ENCODE peak calls at places on chromosomes 6 and 20, in nine cellular contexts. One of them, this sample, is unnamed. For H3K4me1, the result is how much of the 10 kb centered on the place peaks cover.

GRCh38 chr6:27556406-27556805 is 83.5 kb upstream of the ZNF184 start:
- DNase-seq in H9: no peak
- DNase-seq in transverse colon: no peak
- DNase-seq in left lung: no peak
- DNase-seq in cardiac muscle cell: no peak
- DNase-seq in CD8-positive, alpha-beta T cell: no peak
- DNase-seq in gastrocnemius medialis: no peak
- DNase-seq in adrenal gland: no peak
- DNase-seq in keratinocyte: no peak
- DNase-seq in this sample: no peak

GRCh38 chr20:58868795-58869194 is 16.3 kb downstream of the GNAS start:
- DNase-seq in CD8-positive, alpha-beta T cell: no peak
- DNase-seq in keratinocyte: no peak
- DNase-seq in cardiac muscle cell: no peak
- DNase-seq in transverse colon: no peak
- DNase-seq in left lung: no peak
- DNase-seq in adrenal gland: no peak
- DNase-seq in H9: peak
- DNase-seq in gastrocnemius medialis: no peak
- DNase-seq in this sample: no peak

GRCh38 chr6:38776515-38776914 is 61.4 kb downstream of the DNAH8 start:
- DNase-seq in H9: no peak
- DNase-seq in keratinocyte: peak
- DNase-seq in adrenal gland: no peak
- DNase-seq in transverse colon: no peak
- DNase-seq in cardiac muscle cell: no peak
- DNase-seq in CD8-positive, alpha-beta T cell: no peak
- DNase-seq in gastrocnemius medialis: no peak
- DNase-seq in left lung: no peak
- DNase-seq in this sample: no peak

GRCh38 chr20:20731000-20731944 is 18.8 kb upstream of the RALGAPA2 start:
- DNase-seq in transverse colon: no peak
- DNase-seq in adrenal gland: no peak
- DNase-seq in cardiac muscle cell: no peak
- DNase-seq in H9: no peak
- DNase-seq in CD8-positive, alpha-beta T cell: no peak
- DNase-seq in keratinocyte: no peak
- DNase-seq in gastrocnemius medialis: no peak
- DNase-seq in left lung: no peak
- DNase-seq in this sample: no peak

GRCh38 chr6:11496152-11497060 is 41.1 kb upstream of the TMEM170B start:
- DNase-seq in gastrocnemius medialis: peak
- DNase-seq in keratinocyte: peak
- DNase-seq in cardiac muscle cell: peak
- DNase-seq in H9: peak
- DNase-seq in CD8-positive, alpha-beta T cell: peak
- DNase-seq in left lung: peak
- DNase-seq in transverse colon: peak
- DNase-seq in adrenal gland: peak
- DNase-seq in this sample: peak

GRCh38 chr6:52416629-52417151 is 3.5 kb upstream of the EFHC1 start:
- DNase-seq in CD8-positive, alpha-beta T cell: peak
- DNase-seq in cardiac muscle cell: peak
- DNase-seq in left lung: no peak
- DNase-seq in H9: no peak
- DNase-seq in keratinocyte: no peak
- DNase-seq in transverse colon: no peak
- DNase-seq in gastrocnemius medialis: no peak
- DNase-seq in adrenal gland: peak
- DNase-seq in this sample: peak

GRCh38 chr20:64057628-64058498 is 5.1 kb upstream of the TCEA2 start:
- DNase-seq in transverse colon: peak
- DNase-seq in adrenal gland: peak
- DNase-seq in gastrocnemius medialis: peak
- DNase-seq in H9: peak
- DNase-seq in left lung: peak
- DNase-seq in keratinocyte: no peak
- DNase-seq in cardiac muscle cell: peak
- DNase-seq in CD8-positive, alpha-beta T cell: peak
- DNase-seq in this sample: no peak

GRCh38 chr6:45423111-45423900 is 45.6 kb upstream of the SUPT3H start:
- DNase-seq in gastrocnemius medialis: peak
- DNase-seq in cardiac muscle cell: peak
- DNase-seq in transverse colon: peak
- DNase-seq in H9: peak
- DNase-seq in keratinocyte: no peak
- DNase-seq in adrenal gland: no peak
- DNase-seq in left lung: peak
- DNase-seq in CD8-positive, alpha-beta T cell: no peak
- DNase-seq in this sample: no peak

GRCh38 chr6:154683756-154684523 is 49.3 kb upstream of the SCAF8 start:
- DNase-seq in adrenal gland: no peak
- DNase-seq in H9: no peak
- DNase-seq in left lung: no peak
- DNase-seq in CD8-positive, alpha-beta T cell: no peak
- DNase-seq in cardiac muscle cell: no peak
- DNase-seq in gastrocnemius medialis: no peak
- DNase-seq in transverse colon: no peak
- DNase-seq in keratinocyte: no peak
- DNase-seq in this sample: no peak

DNA sequence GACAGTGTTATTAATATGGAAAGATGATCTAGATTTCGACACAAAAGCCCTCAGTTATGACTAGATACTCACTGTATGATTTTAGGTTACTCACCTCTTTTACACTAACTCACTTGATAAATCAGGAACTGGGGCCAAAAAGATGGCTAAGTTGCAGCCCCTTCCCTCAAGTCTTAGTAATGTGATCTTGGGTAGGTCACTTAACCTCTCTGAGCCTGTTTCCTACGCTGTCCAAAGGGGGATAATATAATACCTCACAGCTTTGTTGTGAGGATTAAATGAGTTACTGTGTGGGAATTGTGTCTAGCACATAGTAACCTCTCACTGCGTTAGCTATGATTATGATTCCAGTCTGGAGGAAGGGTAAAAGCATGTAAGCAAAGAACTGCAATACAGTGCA is 1.3 kb downstream of the TTI1 start:
- DNase-seq in gastrocnemius medialis: no peak
- DNase-seq in keratinocyte: no peak
- DNase-seq in left lung: no peak
- DNase-seq in transverse colon: no peak
- DNase-seq in adrenal gland: no peak
- DNase-seq in CD8-positive, alpha-beta T cell: no peak
- DNase-seq in cardiac muscle cell: no peak
- DNase-seq in H9: no peak
- DNase-seq in this sample: no peak
- H3K4me1 ChIP-seq in gastrocnemius medialis: half or more
- H3K4me1 ChIP-seq in keratinocyte: under half
- H3K4me1 ChIP-seq in left lung: under half
- H3K4me1 ChIP-seq in transverse colon: under half
- H3K4me1 ChIP-seq in adrenal gland: under half
- H3K4me1 ChIP-seq in CD8-positive, alpha-beta T cell: under half
- H3K4me1 ChIP-seq in cardiac muscle cell: under half
- H3K4me1 ChIP-seq in H9: under half
- H3K4me1 ChIP-seq in this sample: under half

DNA sequence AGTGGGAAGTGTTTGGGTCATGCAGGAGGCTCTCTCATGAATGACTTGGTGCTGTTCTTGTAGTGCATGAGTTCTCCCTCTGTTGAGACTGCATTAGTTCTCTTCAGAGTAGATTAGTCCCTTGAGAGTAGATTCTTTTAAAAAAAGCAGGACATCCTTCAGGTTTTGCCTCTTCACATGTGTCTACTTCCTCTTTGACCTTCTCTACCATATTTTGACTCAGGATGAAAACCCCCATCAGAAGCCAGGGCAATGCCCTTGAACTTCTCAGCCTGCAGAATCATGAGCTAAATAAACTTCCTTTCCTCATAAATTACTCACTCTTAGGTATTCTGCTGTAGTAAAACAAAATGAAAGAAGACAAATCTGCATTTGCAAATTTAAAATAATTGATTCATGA is 170.3 kb downstream of the CD109 start:
- DNase-seq in H9: no peak
- DNase-seq in cardiac muscle cell: no peak
- DNase-seq in keratinocyte: no peak
- DNase-seq in gastrocnemius medialis: no peak
- DNase-seq in transverse colon: no peak
- DNase-seq in CD8-positive, alpha-beta T cell: no peak
- DNase-seq in left lung: no peak
- DNase-seq in adrenal gland: no peak
- DNase-seq in this sample: no peak
- H3K4me1 ChIP-seq in H9: under half
- H3K4me1 ChIP-seq in cardiac muscle cell: under half
- H3K4me1 ChIP-seq in keratinocyte: under half
- H3K4me1 ChIP-seq in gastrocnemius medialis: under half
- H3K4me1 ChIP-seq in transverse colon: under half
- H3K4me1 ChIP-seq in CD8-positive, alpha-beta T cell: under half
- H3K4me1 ChIP-seq in left lung: under half
- H3K4me1 ChIP-seq in adrenal gland: under half
- H3K4me1 ChIP-seq in this sample: under half

DNA sequence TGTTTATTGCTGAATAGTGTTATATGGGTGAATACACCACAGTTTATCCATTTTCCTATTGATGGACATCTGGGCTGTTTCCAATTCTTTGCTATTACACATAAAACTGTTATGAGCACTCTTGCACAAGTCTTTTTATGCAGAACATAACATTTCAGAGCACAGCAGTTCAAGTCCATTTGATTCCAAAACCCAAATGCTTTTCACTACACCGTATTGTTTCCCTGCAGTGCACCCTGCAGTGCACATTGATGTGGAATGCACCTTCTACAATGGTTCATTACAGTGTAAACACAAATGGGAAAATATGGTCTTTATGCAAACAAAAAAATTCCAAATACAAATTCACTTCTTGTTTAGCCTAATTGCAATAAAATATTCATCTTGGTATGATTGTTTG is 3.6 kb upstream of the SLC2A12 start:
- DNase-seq in left lung: no peak
- DNase-seq in transverse colon: no peak
- DNase-seq in adrenal gland: no peak
- DNase-seq in cardiac muscle cell: no peak
- DNase-seq in gastrocnemius medialis: no peak
- DNase-seq in CD8-positive, alpha-beta T cell: no peak
- DNase-seq in H9: no peak
- DNase-seq in keratinocyte: no peak
- DNase-seq in this sample: no peak
- H3K4me1 ChIP-seq in left lung: under half
- H3K4me1 ChIP-seq in transverse colon: under half
- H3K4me1 ChIP-seq in adrenal gland: under half
- H3K4me1 ChIP-seq in cardiac muscle cell: under half
- H3K4me1 ChIP-seq in gastrocnemius medialis: under half
- H3K4me1 ChIP-seq in CD8-positive, alpha-beta T cell: under half
- H3K4me1 ChIP-seq in H9: under half
- H3K4me1 ChIP-seq in keratinocyte: under half
- H3K4me1 ChIP-seq in this sample: under half

GRCh38 chr20:37295001-37295400 is 5.5 kb downstream of the MANBAL start:
- DNase-seq in keratinocyte: peak
- DNase-seq in adrenal gland: peak
- DNase-seq in CD8-positive, alpha-beta T cell: no peak
- DNase-seq in left lung: no peak
- DNase-seq in H9: no peak
- DNase-seq in cardiac muscle cell: no peak
- DNase-seq in gastrocnemius medialis: peak
- DNase-seq in transverse colon: no peak
- DNase-seq in this sample: no peak
- H3K4me1 ChIP-seq in keratinocyte: half or more
- H3K4me1 ChIP-seq in adrenal gland: under half
- H3K4me1 ChIP-seq in CD8-positive, alpha-beta T cell: under half
- H3K4me1 ChIP-seq in left lung: under half
- H3K4me1 ChIP-seq in H9: under half
- H3K4me1 ChIP-seq in cardiac muscle cell: under half
- H3K4me1 ChIP-seq in gastrocnemius medialis: under half
- H3K4me1 ChIP-seq in transverse colon: half or more
- H3K4me1 ChIP-seq in this sample: under half

DNA sequence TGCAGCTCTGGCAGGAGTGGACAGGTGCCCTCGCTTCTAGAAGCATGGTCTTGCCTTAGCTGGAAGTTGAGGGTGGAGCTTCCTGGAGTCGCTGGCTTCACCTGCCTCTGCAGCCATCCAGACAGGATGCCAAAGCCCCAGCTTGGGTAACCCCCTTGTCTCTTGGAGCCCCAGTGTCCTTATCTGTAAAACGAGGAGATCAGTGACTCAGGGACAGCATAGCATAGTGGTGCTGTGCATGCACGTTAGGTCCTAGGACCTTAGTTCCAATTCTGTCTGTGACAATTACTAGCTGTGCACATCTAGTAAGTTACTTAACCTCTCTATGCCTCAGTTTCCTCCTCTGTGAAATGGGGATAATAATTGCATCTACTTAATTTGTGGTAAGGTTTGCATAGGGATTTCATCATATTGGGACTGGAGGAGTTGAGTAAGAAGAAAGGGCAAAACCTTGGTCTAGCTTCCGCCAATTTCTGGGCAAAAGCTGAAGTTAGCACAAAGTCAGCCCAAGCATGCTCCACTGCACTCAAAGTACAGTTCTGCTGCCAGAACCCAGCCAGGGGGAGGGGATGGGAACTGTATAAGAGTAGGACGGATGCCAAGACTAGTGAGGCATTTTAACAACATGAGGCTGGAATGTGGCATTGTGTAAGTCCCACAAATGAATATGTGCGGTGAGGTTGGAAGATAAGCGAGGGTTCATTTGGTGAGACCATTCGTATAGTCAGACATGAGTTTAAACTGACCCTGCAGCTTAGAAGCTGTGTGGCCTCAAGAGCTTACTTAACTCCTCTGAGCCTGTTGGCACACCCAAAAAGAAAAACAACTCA is 24.5 kb downstream of the TOX2 start:
- DNase-seq in keratinocyte: peak
- DNase-seq in gastrocnemius medialis: peak
- DNase-seq in left lung: peak
- DNase-seq in cardiac muscle cell: no peak
- DNase-seq in H9: no peak
- DNase-seq in transverse colon: peak
- DNase-seq in CD8-positive, alpha-beta T cell: no peak
- DNase-seq in adrenal gland: peak
- DNase-seq in this sample: no peak
- H3K4me1 ChIP-seq in keratinocyte: under half
- H3K4me1 ChIP-seq in gastrocnemius medialis: under half
- H3K4me1 ChIP-seq in left lung: under half
- H3K4me1 ChIP-seq in cardiac muscle cell: under half
- H3K4me1 ChIP-seq in H9: under half
- H3K4me1 ChIP-seq in transverse colon: under half
- H3K4me1 ChIP-seq in CD8-positive, alpha-beta T cell: under half
- H3K4me1 ChIP-seq in adrenal gland: under half
- H3K4me1 ChIP-seq in this sample: under half